ENCODE peak calls at places on chromosomes 11 and 22, in ten cellular contexts. H is non-pigmented ciliary epithelial cell; V is activated T-cell treated with anti-CD3 and anti-CD28 coated beads for 24 hours; Q is iris pigment epithelial cell; R is GF-D8; P is islet precursor cell; I is Ammon's horn; U is stimulated activated CD4-positive, alpha-beta T cell treated with anti-CD3 and anti-CD28 coated beads, Interleukin-12 subunit alpha, Interleukin-12 subunit beta, amount 100 ng/mL, for 24 hours; F is T-helper 1 cell; Z is fibroblast of mammary gland. A is an unnamed sample.

GRCh38 chr22:30241576-30242371 is 4.8 kb downstream of the LIF start:
- DNase-seq in V (no peak), Q (peak; percentile 54), H (no peak), F (no peak), I (no peak), P (no peak), R (no peak), Z (no peak), U (no peak), A (no peak)

GRCh38 chr22:49155039-49155808 is 672.4 kb downstream of the BRD1 start:
- DNase-seq in R (no peak), H (no peak), Z (no peak), I (no peak), F (no peak), V (no peak), Q (no peak), P (peak; percentile 42), U (no peak), A (no peak)

GRCh38 chr11:95134491-95134890 is 44.8 kb downstream of the ENDOD1 start:
- DNase-seq in P (peak; percentile 84), I (peak; percentile 62), Q (peak; percentile 85), U (no peak), F (no peak), V (no peak), H (peak; percentile 74), Z (peak; percentile 81), R (no peak), A (no peak)

GRCh38 chr22:22789922-22790845 is 97.4 kb upstream of the IGLL5 start:
- DNase-seq in R (no peak), Q (no peak), Z (no peak), P (peak; percentile 22), F (no peak), H (no peak), I (no peak), V (no peak), U (no peak), A (no peak)

GRCh38 chr11:92302766-92303165 is 78.1 kb downstream of the FAT3 start:
- DNase-seq in I (peak; percentile 39), Q (no peak), R (no peak), P (no peak), V (no peak), F (no peak), H (no peak), U (no peak), Z (no peak), A (no peak)

GRCh38 chr11:14327105-14327504 is 31.9 kb downstream of the RRAS2 start:
- DNase-seq in Q (no peak), H (no peak), Z (no peak), U (no peak), R (no peak), P (no peak), V (no peak), I (no peak), F (no peak), A (no peak)

GRCh38 chr11:1267441-1268100 is 41.9 kb downstream of the TOLLIP start:
- DNase-seq in H (no peak), I (peak; percentile 42), Z (no peak), V (no peak), F (no peak), U (no peak), Q (no peak), R (no peak), P (no peak), A (no peak)

GRCh38 chr11:12122083-12122482 is 11.7 kb downstream of the MICAL2 start:
- DNase-seq in U (no peak), F (no peak), P (peak; percentile 75), Z (no peak), I (no peak), V (no peak), R (no peak), Q (no peak), H (no peak), A (peak; percentile 51)

GRCh38 chr11:64694821-64695365 is 28.1 kb downstream of the NRXN2 start:
- DNase-seq in R (no peak), Z (no peak), H (no peak), U (no peak), P (no peak), F (no peak), I (peak; percentile 77), Q (no peak), V (no peak), A (no peak)

GRCh38 chr22:41964106-41964494 is 5.1 kb upstream of the SEPTIN3 start:
- DNase-seq in R (no peak), U (no peak), F (no peak), P (no peak), H (no peak), V (no peak), I (no peak), Q (no peak), Z (no peak), A (peak; percentile 76)

GRCh38 chr11:73173755-73174494 is 31.8 kb upstream of the FCHSD2 start:
- DNase-seq in H (no peak), P (no peak), Q (no peak), F (no peak), R (no peak), I (no peak), U (no peak), V (no peak), Z (no peak), A (no peak)